ENCODE peak calls at places on chromosomes 16 and 17, in nine cellular contexts. I is breast epithelium; X is upper lobe of right lung; V is CD8-positive, alpha-beta T cell; B is cardiac muscle cell; L is fibroblast of lung; Q is small intestine; P is CD4-positive, alpha-beta memory T cell; G is colonic mucosa. S is an unnamed sample.

GRCh38 chr17:81184596-81184995 is 18.6 kb upstream of the AATK start:
- DNase-seq in X (no peak), L (no peak), P (no peak), Q (no peak), B (no peak), G (no peak), I (no peak), V (no peak), S (peak; percentile 91)

GRCh38 chr16:14303182-14303618 is 232.1 kb downstream of the MRTFB start:
- DNase-seq in Q (no peak), G (no peak), V (no peak), L (peak; percentile 36), X (no peak), B (peak; percentile 49), P (no peak), I (no peak), S (no peak)

GRCh38 chr16:86880316-86881117 is 302.2 kb downstream of the FOXL1 start:
- DNase-seq in Q (no peak), L (peak; percentile 38), G (no peak), I (no peak), B (no peak), X (peak; percentile 21), P (no peak), V (no peak), S (no peak)

GRCh38 chr16:12016166-12016947 is 39.8 kb downstream of the SNX29 start:
- DNase-seq in P (no peak), Q (no peak), L (peak; percentile 86), V (no peak), B (peak; percentile 18), X (no peak), G (no peak), I (no peak), S (no peak)

GRCh38 chr17:38881600-38882191 is 11.8 kb downstream of the LASP1 start:
- DNase-seq in Q (no peak), L (peak; percentile 58), I (no peak), G (peak; percentile 68), B (peak; percentile 97), P (no peak), V (peak; percentile 52), X (no peak), S (no peak)

GRCh38 chr17:78661092-78661770 is 84.0 kb upstream of the DNAH17 start:
- DNase-seq in B (no peak), G (no peak), Q (no peak), I (peak; percentile 80), L (peak; percentile 69), X (peak; percentile 31), P (no peak), V (no peak), S (no peak)

GRCh38 chr17:47715669-47716325 is 17.2 kb upstream of the TBX21 start:
- DNase-seq in B (no peak), I (no peak), Q (no peak), P (no peak), V (no peak), X (no peak), G (no peak), L (no peak), S (no peak)

GRCh38 chr16:30113711-30114333 is 485 bp upstream of the GDPD3 start:
- DNase-seq in B (no peak), I (no peak), X (no peak), P (no peak), L (no peak), Q (no peak), V (no peak), G (peak; percentile 24), S (no peak)

GRCh38 chr17:58702708-58703107 is 10.3 kb downstream of the RAD51C start:
- DNase-seq in V (no peak), L (no peak), B (peak; percentile 27), X (no peak), P (no peak), I (no peak), Q (no peak), G (no peak), S (no peak)

GRCh38 chr17:37168731-37169353 is 206.9 kb upstream of the C17orf78 start:
- DNase-seq in B (no peak), G (no peak), I (no peak), X (no peak), Q (peak; percentile 3), V (no peak), P (no peak), L (no peak), S (no peak)

GRCh38 chr17:50349241-50349595 is 3.3 kb downstream of the XYLT2 start:
- DNase-seq in B (no peak), Q (no peak), G (no peak), X (no peak), L (no peak), V (no peak), I (no peak), P (no peak), S (no peak)

GRCh38 chr17:38560503-38561318 is 45.0 kb downstream of the SRCIN1 start:
- DNase-seq in B (peak; percentile 47), P (peak; percentile 34), I (no peak), G (no peak), L (peak; percentile 25), Q (no peak), X (no peak), V (no peak), S (no peak)

GRCh38 chr17:34580685-34581445 is 1.5 kb downstream of the TMEM132E start:
- DNase-seq in G (no peak), B (no peak), P (no peak), Q (no peak), L (no peak), V (no peak), X (peak; percentile 62), I (no peak), S (peak; percentile 25)

DNA sequence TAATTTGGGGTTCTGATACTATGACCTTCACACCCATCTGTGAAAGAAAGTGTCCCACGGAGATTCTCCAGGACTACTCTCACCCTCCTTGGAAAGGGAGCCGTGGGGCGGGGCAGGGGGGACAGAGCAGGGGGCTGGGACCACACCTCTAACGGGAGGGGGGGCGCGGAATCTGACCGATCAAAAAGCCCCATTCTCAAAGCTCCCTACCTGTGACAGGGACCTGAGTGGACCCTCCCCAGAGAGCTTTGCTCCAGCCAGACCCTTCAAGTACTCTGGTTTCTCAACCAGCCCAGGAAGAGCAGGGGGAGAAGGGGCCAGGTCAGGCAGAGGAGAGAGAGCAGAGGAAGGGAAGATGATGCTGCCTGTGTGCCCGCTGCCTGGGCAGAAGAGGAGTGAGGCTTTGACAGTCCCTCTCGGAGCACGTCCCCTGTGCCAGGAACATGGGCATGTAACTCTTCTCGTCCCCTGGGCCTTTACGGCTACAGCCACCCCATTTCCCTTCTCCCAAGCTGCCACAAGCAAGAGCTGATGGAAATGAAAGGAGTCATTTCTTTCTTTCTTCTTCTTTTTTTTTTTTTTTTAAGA is 673 bp downstream of the XAF1 start:
- DNase-seq in P (no peak), G (no peak), L (no peak), B (no peak), Q (peak; percentile 11), V (no peak), I (no peak), X (no peak), S (no peak)
- H3K27ac ChIP-seq in P (peak overlapping the region; percentile 64), G (peak overlapping the region; percentile 82), L (peak overlapping the region; percentile 92), B (no peak overlapping the region), Q (peak overlapping the region; percentile 1), V (peak overlapping the region; percentile 44), I (peak overlapping the region; percentile 97), X (peak overlapping the region; percentile 95), S (no peak overlapping the region)

GRCh38 chr17:10046259-10046658 is 141.2 kb upstream of the RCVRN start:
- DNase-seq in Q (no peak), G (no peak), B (no peak), X (no peak), L (no peak), P (no peak), I (no peak), V (no peak), S (no peak)

GRCh38 chr17:10041287-10041612 is 136.2 kb upstream of the RCVRN start:
- DNase-seq in B (no peak), P (no peak), I (no peak), X (no peak), Q (no peak), G (no peak), L (no peak), V (no peak), S (no peak)

GRCh38 chr17:10046786-10047609 is 141.9 kb upstream of the RCVRN start:
- DNase-seq in L (no peak), G (no peak), B (no peak), X (no peak), P (no peak), V (no peak), Q (no peak), I (no peak), S (no peak)

GRCh38 chr17:10042589-10043244 is 137.6 kb upstream of the RCVRN start:
- DNase-seq in B (peak; percentile 70), I (no peak), V (no peak), P (no peak), Q (no peak), L (no peak), G (no peak), X (no peak), S (no peak)

DNA sequence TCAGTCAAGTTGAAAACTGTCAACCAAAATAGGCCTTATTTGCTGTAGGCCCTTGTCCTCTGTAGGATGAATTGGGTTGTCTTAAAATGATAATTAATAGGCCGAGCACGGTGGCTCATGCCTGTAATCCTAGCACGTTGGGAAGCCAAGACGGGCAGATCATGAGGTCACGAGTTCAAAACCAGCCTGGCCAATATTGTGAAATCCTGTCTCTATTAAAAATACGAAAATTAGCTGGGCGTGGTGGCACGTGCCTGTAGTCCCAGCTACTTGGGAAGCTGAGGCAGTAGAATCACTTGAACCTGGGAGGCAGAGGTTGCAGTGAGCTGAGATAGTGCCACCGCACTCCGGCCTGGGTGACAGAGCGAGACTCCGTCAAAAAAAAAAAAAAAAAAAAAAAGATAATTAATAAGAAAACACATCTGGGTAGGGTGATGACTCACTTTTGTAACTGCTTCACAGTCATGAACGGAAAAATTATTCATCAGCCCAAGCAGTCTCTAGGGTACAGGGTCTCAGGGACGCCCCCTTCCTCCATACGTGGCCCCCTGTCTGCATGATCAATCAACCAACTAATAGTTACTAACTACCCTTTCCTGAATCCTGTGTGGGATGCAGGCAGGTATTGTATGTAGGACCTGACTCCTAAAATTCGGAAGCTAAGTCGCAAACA is 137.0 kb upstream of the RCVRN start:
- DNase-seq in L (no peak), V (no peak), B (peak; percentile 55), Q (no peak), X (no peak), G (no peak), P (no peak), I (no peak), S (no peak)
- H3K27ac ChIP-seq in L (no peak overlapping the region), V (no peak overlapping the region), B (no peak overlapping the region), Q (no peak overlapping the region), X (no peak overlapping the region), G (no peak overlapping the region), P (no peak overlapping the region), I (peak overlapping the region; percentile 63), S (no peak overlapping the region)

DNA sequence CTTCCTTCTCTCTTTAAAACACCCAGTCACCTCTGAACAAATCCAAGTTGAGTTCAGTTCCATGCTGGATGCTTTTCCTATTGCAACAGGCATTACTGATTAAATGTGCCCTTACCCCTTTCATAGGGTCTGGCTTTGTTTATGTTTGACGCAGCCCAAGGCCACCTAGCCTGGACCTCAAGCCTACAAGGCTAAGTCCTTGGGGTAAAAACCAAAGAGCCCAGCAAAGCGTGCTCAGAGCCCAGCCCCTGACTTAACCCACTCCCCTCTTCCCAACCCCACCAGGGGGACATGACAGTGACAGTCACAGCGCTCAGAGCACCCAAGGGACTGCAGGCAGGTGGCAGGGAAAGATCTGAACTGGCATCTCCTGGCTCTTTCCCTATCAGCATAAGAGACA is 200.6 kb downstream of the XYLT1 start:
- DNase-seq in Q (no peak), V (no peak), B (no peak), G (no peak), I (no peak), L (no peak), P (no peak), X (no peak), S (no peak)
- H3K27ac ChIP-seq in Q (peak overlapping the region; percentile 47), V (no peak overlapping the region), B (no peak overlapping the region), G (peak overlapping the region; percentile 60), I (no peak overlapping the region), L (no peak overlapping the region), P (no peak overlapping the region), X (no peak overlapping the region), S (no peak overlapping the region)

GRCh38 chr16:85718153-85718477 is 29.4 kb upstream of the GINS2 start:
- DNase-seq in P (no peak), I (no peak), V (no peak), X (no peak), Q (no peak), B (no peak), G (no peak), L (no peak), S (no peak)
- H3K27ac ChIP-seq in P (no peak overlapping the region), I (no peak overlapping the region), V (no peak overlapping the region), X (no peak overlapping the region), Q (no peak overlapping the region), B (no peak overlapping the region), G (no peak overlapping the region), L (no peak overlapping the region), S (peak overlapping the region; percentile 26)

S was measured in WERI-Rb-1.